ENCODE peak calls at places on chromosome 4, in four cellular contexts. U is Jurkat, Clone E6-1; A is G401; F is NCI-H2029. I is an unnamed sample.

GRCh38 chr4:109945056-109945455 is 32.4 kb downstream of the EGF start:
- DNase-seq in U (no peak), F (no peak), A (no peak), I (no peak)

GRCh38 chr4:126404549-126404948 is 1089.8 kb downstream of the FAT4 start:
- DNase-seq in U (no peak), F (no peak), A (no peak), I (no peak)

GRCh38 chr4:86496094-86497060 is 97.7 kb upstream of the PTPN13 start:
- DNase-seq in U (no peak), F (peak), A (peak), I (peak)

GRCh38 chr4:185592845-185593488 is 57.7 kb upstream of the PDLIM3 start:
- DNase-seq in U (no peak), F (no peak), A (no peak), I (no peak)

GRCh38 chr4:182418054-182418734 is 175.0 kb downstream of the TENM3 start:
- DNase-seq in U (no peak), A (no peak), F (no peak), I (no peak)

GRCh38 chr4:184481544-184481943 is 7.2 kb upstream of the IRF2 start:
- DNase-seq in A (no peak), U (no peak), F (no peak), I (no peak)

GRCh38 chr4:162761965-162762364 is 404.7 kb downstream of the NAF1 start:
- DNase-seq in F (no peak), A (no peak), U (no peak), I (no peak)

GRCh38 chr4:152462047-152462446 is 73.8 kb downstream of the FBXW7 start:
- DNase-seq in F (no peak), A (no peak), U (no peak), I (no peak)

GRCh38 chr4:38523524-38524448 is 140.2 kb upstream of the KLF3 start:
- DNase-seq in F (no peak), A (no peak), U (no peak), I (no peak)

GRCh38 chr4:56181140-56181950 is 205.9 kb downstream of the AASDH start:
- DNase-seq in F (no peak), A (no peak), U (peak), I (no peak)

GRCh38 chr4:85153221-85153620 is 186.7 kb upstream of the WDFY3 start:
- DNase-seq in F (no peak), U (no peak), A (no peak), I (no peak)

GRCh38 chr4:110165382-110166285 is 32.8 kb downstream of the ELOVL6 start:
- DNase-seq in F (peak), A (no peak), U (peak), I (peak)

GRCh38 chr4:140020457-140021361 is 133.3 kb downstream of the MAML3 start:
- DNase-seq in A (peak), U (no peak), F (no peak), I (no peak)

GRCh38 chr4:47640911-47641310 is 155.8 kb downstream of the ATP10D start:
- DNase-seq in A (no peak), U (no peak), F (no peak), I (no peak)

GRCh38 chr4:113378836-113379235 is 329.4 kb downstream of the ANK2 start:
- DNase-seq in A (no peak), U (no peak), F (no peak), I (no peak)

GRCh38 chr4:154349829-154350228 is 141.8 kb downstream of the DCHS2 start:
- DNase-seq in U (peak), F (no peak), A (peak), I (peak)

GRCh38 chr4:68074397-68074796 is 55.3 kb downstream of the TMPRSS11F start:
- DNase-seq in A (no peak), U (no peak), F (no peak), I (no peak)

GRCh38 chr4:183350317-183351071 is 28.3 kb upstream of the CLDN24 start:
- DNase-seq in A (no peak), F (no peak), U (no peak), I (no peak)

GRCh38 chr4:120871173-120871572 is 51.4 kb downstream of the PRDM5 start:
- DNase-seq in U (no peak), A (no peak), F (no peak), I (no peak)

GRCh38 chr4:93261207-93261606 is 567.3 kb upstream of the ATOH1 start:
- DNase-seq in A (no peak), U (no peak), F (no peak), I (no peak)

GRCh38 chr4:100823066-100823992 is 305.5 kb upstream of the EMCN start:
- DNase-seq in A (no peak), F (peak), U (no peak), I (no peak)